ENCODE peak calls at places on chromosomes 1 and 21, in six cellular contexts. F, Q, W, P, Z and A are unnamed samples. For H3K27me3, the result is how much of the 10 kb centered on the place peaks cover.

GRCh38 chr1:119516680-119517079 is 9.7 kb downstream of the HSD3B1 start:
- DNase-seq in F (no peak), Q (no peak), W (no peak), P (no peak), Z (no peak), A (no peak)

GRCh38 chr1:31583995-31584868 is 7.9 kb downstream of the TINAGL1 start:
- DNase-seq in F (peak), Q (no peak), W (no peak), P (no peak), Z (no peak), A (no peak)

GRCh38 chr1:33918368-33918767 is 54.5 kb downstream of the HMGB4 start:
- DNase-seq in F (no peak), Q (peak), W (no peak), P (no peak), Z (no peak), A (peak)

GRCh38 chr1:40059960-40060337 is 19.4 kb downstream of the CAP1 start:
- DNase-seq in F (no peak), Q (no peak), W (no peak), P (no peak), Z (no peak), A (no peak)

GRCh38 chr1:209411491-209411929 is 172.0 kb upstream of the CAMK1G start:
- DNase-seq in F (no peak), Q (peak), W (no peak), P (no peak), Z (no peak), A (peak)

GRCh38 chr1:155504207-155504606 is 58.4 kb downstream of the ASH1L start:
- DNase-seq in F (peak), Q (peak), W (no peak), P (no peak), Z (no peak), A (peak)

GRCh38 chr1:155014709-155015508 is 12.3 kb downstream of the ZBTB7B start:
- DNase-seq in F (no peak), Q (no peak), W (no peak), P (no peak), Z (no peak), A (no peak)

GRCh38 chr1:154288694-154289093 is 16.3 kb downstream of the HAX1 start:
- DNase-seq in F (no peak), Q (peak), W (no peak), P (no peak), Z (no peak), A (no peak)

GRCh38 chr1:198186916-198187580 is 30.2 kb downstream of the NEK7 start:
- DNase-seq in F (no peak), Q (peak), W (no peak), P (no peak), Z (no peak), A (peak)

GRCh38 chr1:178310685-178311105 is 186.1 kb downstream of the CLEC20A start:
- DNase-seq in F (peak), Q (peak), W (peak), P (peak), Z (peak), A (peak)

GRCh38 chr1:164629971-164630370 is 71.0 kb downstream of the PBX1 start:
- DNase-seq in F (no peak), Q (no peak), W (no peak), P (no peak), Z (no peak), A (no peak)

GRCh38 chr1:31027693-31028526 is 37.6 kb downstream of the PUM1 start:
- DNase-seq in F (no peak), Q (peak), W (no peak), P (no peak), Z (no peak), A (no peak)

GRCh38 chr1:23417570-23417969 is 7.0 kb downstream of the TCEA3 start:
- DNase-seq in F (no peak), Q (peak), W (no peak), P (no peak), Z (no peak), A (no peak)

GRCh38 chr1:94804442-94804837 is 15.7 kb upstream of the SLC44A3 start:
- DNase-seq in F (no peak), Q (no peak), W (no peak), P (no peak), Z (no peak), A (no peak)

GRCh38 chr1:38891753-38892152 is 10.4 kb upstream of the GJA9 start:
- DNase-seq in F (no peak), Q (peak), W (no peak), P (no peak), Z (peak), A (no peak)

GRCh38 chr1:61808968-61809367 is 66.7 kb downstream of the PATJ start:
- DNase-seq in F (no peak), Q (peak), W (no peak), P (no peak), Z (no peak), A (peak)

GRCh38 chr1:206685749-206686485 is 1.2 kb downstream of the MAPKAPK2 start:
- DNase-seq in F (peak), Q (peak), W (no peak), P (no peak), Z (peak), A (peak)

GRCh38 chr1:59249738-59250137 is 47.2 kb upstream of the FGGY start:
- DNase-seq in F (no peak), Q (no peak), W (no peak), P (no peak), Z (no peak), A (no peak)

GRCh38 chr1:175319112-175319911 is 126.7 kb upstream of the KIAA0040 start:
- DNase-seq in F (peak), Q (peak), W (peak), P (peak), Z (peak), A (peak)

GRCh38 chr1:182459949-182460348 is 10.0 kb downstream of the RGSL1 start:
- DNase-seq in F (no peak), Q (no peak), W (no peak), P (no peak), Z (no peak), A (no peak)

GRCh38 chr1:23664837-23665795 is 26.5 kb upstream of the RPL11 start:
- DNase-seq in F (no peak), Q (peak), W (peak), P (no peak), Z (peak), A (peak)

GRCh38 chr1:226738421-226738994 is 574 bp downstream of the ITPKB start:
- DNase-seq in F (no peak), Q (peak), W (no peak), P (no peak), Z (peak), A (peak)

GRCh38 chr1:185375583-185375982 is 58.5 kb upstream of the IVNS1ABP start:
- DNase-seq in F (no peak), Q (peak), W (no peak), P (no peak), Z (no peak), A (no peak)

GRCh38 chr1:28370220-28371010 is 875 bp downstream of the PHACTR4 start:
- DNase-seq in F (no peak), Q (peak), W (no peak), P (no peak), Z (peak), A (peak)

GRCh38 chr1:34398916-34399275 is 222.2 kb downstream of the C1orf94 start:
- DNase-seq in F (no peak), Q (no peak), W (no peak), P (no peak), Z (peak), A (no peak)

GRCh38 chr21:14388282-14388681 is 5.3 kb upstream of the HSPA13 start:
- DNase-seq in F (no peak), Q (no peak), W (no peak), P (no peak), Z (no peak), A (no peak)

GRCh38 chr1:155080250-155081228 is 1.9 kb downstream of the EFNA3 start:
- DNase-seq in F (peak), Q (peak), W (no peak), P (no peak), Z (peak), A (no peak)

GRCh38 chr1:188497020-188497419 is 1668.3 kb downstream of the PLA2G4A start:
- DNase-seq in F (no peak), Q (no peak), W (no peak), P (no peak), Z (no peak), A (no peak)

GRCh38 chr1:67978988-67979516 is 71.4 kb downstream of the DIRAS3 start:
- DNase-seq in F (no peak), Q (peak), W (no peak), P (no peak), Z (no peak), A (peak)

GRCh38 chr1:94020764-94021579 is 100.0 kb downstream of the ABCA4 start:
- DNase-seq in F (peak), Q (peak), W (no peak), P (no peak), Z (no peak), A (peak)

GRCh38 chr1:118961156-118961555 is 27.0 kb downstream of the TBX15 start:
- DNase-seq in F (no peak), Q (peak), W (no peak), P (no peak), Z (no peak), A (no peak)

GRCh38 chr1:195608883-195609282 is 999.4 kb downstream of the KCNT2 start:
- DNase-seq in F (no peak), Q (no peak), W (no peak), P (no peak), Z (peak), A (no peak)

GRCh38 chr1:196960854-196961253 is 16.5 kb upstream of the CFHR5 start:
- DNase-seq in F (no peak), Q (no peak), W (peak), P (no peak), Z (no peak), A (no peak)

GRCh38 chr1:227846265-227846858 is 30.9 kb downstream of the PRSS38 start:
- DNase-seq in F (no peak), Q (no peak), W (no peak), P (no peak), Z (no peak), A (no peak)

GRCh38 chr1:60572378-60572777 is 498.8 kb upstream of the C1orf87 start:
- DNase-seq in F (no peak), Q (no peak), W (no peak), P (no peak), Z (no peak), A (no peak)

GRCh38 chr1:60571811-60572210 is 498.2 kb upstream of the C1orf87 start:
- DNase-seq in F (no peak), Q (no peak), W (no peak), P (no peak), Z (no peak), A (peak)

GRCh38 chr1:60573121-60573520 is 499.6 kb upstream of the C1orf87 start:
- DNase-seq in F (peak), Q (no peak), W (no peak), P (no peak), Z (no peak), A (peak)

GRCh38 chr1:60564856-60565445 is 491.4 kb upstream of the C1orf87 start:
- DNase-seq in F (no peak), Q (no peak), W (no peak), P (no peak), Z (no peak), A (peak)

GRCh38 chr1:60569189-60569588 is 495.6 kb upstream of the C1orf87 start:
- DNase-seq in F (peak), Q (no peak), W (no peak), P (peak), Z (no peak), A (no peak)
- H3K27me3 ChIP-seq in F (under half), Q (under half), W (under half), P (under half), Z (under half), A (under half)

GRCh38 chr1:73671530-73671929 is 526.4 kb downstream of the LRRIQ3 start:
- DNase-seq in F (no peak), Q (no peak), W (no peak), P (no peak), Z (no peak), A (no peak)

GRCh38 chr1:73674945-73675561 is 522.9 kb downstream of the LRRIQ3 start:
- DNase-seq in F (no peak), Q (peak), W (no peak), P (no peak), Z (peak), A (peak)

DNA sequence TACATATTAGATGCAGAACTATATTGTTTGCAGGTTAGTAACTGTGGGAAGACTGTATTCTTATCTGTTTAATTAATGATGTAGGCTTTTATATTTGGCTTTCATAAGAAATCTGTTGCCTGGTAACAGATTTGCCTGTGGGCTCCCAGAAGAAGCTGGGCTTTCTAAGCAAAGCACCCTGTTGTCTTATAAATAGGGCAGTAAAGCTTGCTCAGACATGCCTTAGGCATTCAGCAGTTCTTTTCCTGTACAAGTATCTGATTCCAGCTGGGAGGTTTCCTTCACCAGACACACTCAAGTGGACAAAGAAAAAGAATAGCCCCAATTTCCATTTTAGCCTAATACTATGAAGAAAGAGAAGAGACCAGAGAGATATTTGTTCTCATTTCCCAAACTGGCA is 524.0 kb downstream of the LRRIQ3 start:
- DNase-seq in F (no peak), Q (no peak), W (no peak), P (peak), Z (peak), A (peak)
- TF ChIP-seq EZH2 in F (no peak), Q (no peak), W (no peak), P (no peak), Z (no peak), A (no peak)

DNA sequence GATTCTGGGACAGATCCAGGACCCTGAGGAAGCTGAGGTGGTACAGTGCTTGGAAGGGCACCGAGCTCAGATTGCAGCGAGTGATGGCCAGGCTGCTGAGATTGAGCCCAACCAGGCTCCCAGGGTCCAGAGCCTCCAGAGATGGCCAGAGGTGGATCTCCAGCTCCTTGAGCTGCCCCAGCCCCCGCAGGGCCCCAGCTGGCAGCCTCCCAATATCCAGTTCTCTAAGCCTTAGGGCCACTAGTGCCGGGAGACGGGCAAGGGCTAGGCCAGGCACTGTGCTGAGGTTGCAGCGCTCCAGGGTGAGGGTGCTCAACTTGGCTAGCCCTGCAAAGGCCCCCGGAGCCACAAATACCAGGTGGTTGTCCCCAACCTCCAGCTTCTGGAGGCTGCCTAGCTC is 3.4 kb downstream of the LINGO4 start:
- DNase-seq in F (no peak), Q (no peak), W (no peak), P (no peak), Z (no peak), A (no peak)
- H3K27me3 ChIP-seq in F (under half), Q (under half), W (under half), P (under half), Z (under half), A (half or more)

DNA sequence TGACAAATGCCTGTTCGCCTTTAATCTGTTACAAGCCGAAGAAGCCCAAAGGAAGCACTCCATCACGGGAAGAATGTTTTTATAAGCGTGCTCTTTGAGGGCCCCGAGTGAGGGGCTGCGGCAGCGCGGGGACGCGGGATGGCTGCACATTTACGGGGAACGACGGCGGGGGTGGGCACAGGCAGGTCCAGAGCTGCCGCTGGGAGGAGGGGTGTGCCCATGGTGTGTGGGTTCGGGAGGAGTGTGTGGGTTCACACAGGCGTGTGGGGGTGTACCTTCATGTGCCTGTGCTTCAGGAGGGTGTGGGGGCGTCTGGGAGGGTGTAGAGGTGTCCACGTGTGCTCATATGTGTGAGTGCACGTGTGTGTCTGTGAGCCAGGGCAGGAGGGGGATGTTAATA is 155.9 kb upstream of the ZC3H12A start:
- DNase-seq in F (no peak), Q (no peak), W (no peak), P (no peak), Z (no peak), A (no peak)
- TF ChIP-seq EZH2 in F (no peak), Q (no peak), W (no peak), P (no peak), Z (no peak), A (no peak)

DNA sequence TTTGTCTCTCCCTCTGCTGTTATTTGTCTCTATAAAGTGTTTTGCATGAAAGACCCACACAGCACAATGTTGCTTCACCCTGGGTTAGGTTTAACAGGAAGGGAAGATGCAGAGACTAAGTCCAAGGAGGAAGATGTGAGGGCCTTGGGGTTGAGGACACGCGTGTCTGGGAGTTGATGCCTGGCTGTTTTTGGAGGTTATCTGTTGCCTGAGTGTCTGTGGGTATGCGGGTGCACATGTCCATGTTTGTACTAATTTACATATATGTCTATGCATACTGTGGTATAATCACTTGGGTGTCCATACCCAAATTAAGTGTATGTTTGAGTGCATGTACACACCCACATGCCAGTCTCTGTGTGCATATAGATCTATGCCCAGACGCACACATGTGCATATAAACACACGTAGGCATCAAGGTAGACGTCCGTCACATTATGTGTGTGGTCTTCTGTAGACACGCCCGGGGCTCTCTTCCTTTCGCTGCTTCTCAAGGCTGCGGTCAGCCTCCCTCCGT is 970 bp upstream of the MAN1C1 start:
- DNase-seq in F (no peak), Q (peak), W (no peak), P (no peak), Z (no peak), A (no peak)
- H3K27me3 ChIP-seq in F (under half), Q (under half), W (under half), P (half or more), Z (half or more), A (under half)

GRCh38 chr1:66679140-66679539 is 73.1 kb upstream of the DYNLT5 start:
- DNase-seq in F (no peak), Q (no peak), W (no peak), P (no peak), Z (no peak), A (no peak)
- TF ChIP-seq EZH2 in F (no peak), Q (no peak), W (no peak), P (no peak), Z (no peak), A (no peak)

GRCh38 chr1:18638818-18639193 is 8.2 kb downstream of the PAX7 start:
- DNase-seq in F (no peak), Q (no peak), W (no peak), P (no peak), Z (no peak), A (no peak)
- H3K27me3 ChIP-seq in F (under half), Q (half or more), W (under half), P (half or more), Z (half or more), A (half or more)